ENCODE peak calls at places on chromosomes 1 and 21, in eight cellular contexts. D is LoVo; G is head of caudate nucleus; W is GM20000; C is omental fat pad; M is IMR-90; O is CD8-positive, alpha-beta T cell; Z is CD4-positive, alpha-beta memory T cell. J is an unnamed sample.

GRCh38 chr1:118504867-118505266 is 319.8 kb upstream of the SPAG17 start:
- DNase-seq in D (no peak), G (no peak), W (no peak), C (no peak), M (no peak), O (no peak), Z (no peak), J (no peak)

GRCh38 chr21:37787456-37787855 is 128.8 kb downstream of the KCNJ6 start:
- DNase-seq in D (no peak), G (no peak), W (no peak), C (no peak), M (peak; percentile 93), O (no peak), Z (no peak), J (no peak)

GRCh38 chr1:34164510-34165381 is at the start of gene CSMD2:
- DNase-seq in D (no peak), G (peak; percentile 92), W (peak; percentile 30), C (no peak), M (peak; percentile 23), O (no peak), Z (no peak), J (no peak)

GRCh38 chr1:102853701-102854187 is 254.6 kb downstream of the COL11A1 start:
- DNase-seq in D (no peak), G (no peak), W (no peak), C (no peak), M (no peak), O (no peak), Z (no peak), J (no peak)

GRCh38 chr1:244958593-244958992 is 94.2 kb upstream of the HNRNPU start:
- DNase-seq in D (no peak), G (no peak), W (no peak), C (no peak), M (no peak), O (no peak), Z (no peak), J (no peak)

GRCh38 chr1:198577444-198577843 is 37.0 kb upstream of the ATP6V1G3 start:
- DNase-seq in D (no peak), G (no peak), W (no peak), C (no peak), M (peak; percentile 87), O (no peak), Z (no peak), J (no peak)

GRCh38 chr1:236534164-236534651 is 10.4 kb downstream of the LGALS8 start:
- DNase-seq in D (no peak), G (no peak), W (no peak), C (no peak), M (peak; percentile 78), O (no peak), Z (no peak), J (no peak)

GRCh38 chr21:38948377-38948776 is 142.6 kb downstream of the ETS2 start:
- DNase-seq in D (no peak), G (no peak), W (no peak), C (no peak), M (peak; percentile 52), O (no peak), Z (no peak), J (no peak)

GRCh38 chr1:219422811-219423598 is 189.9 kb downstream of the ZC3H11B start:
- DNase-seq in D (no peak), G (no peak), W (no peak), C (no peak), M (peak; percentile 89), O (no peak), Z (no peak), J (no peak)

GRCh38 chr1:15329481-15329815 is 80.2 kb upstream of the EFHD2 start:
- DNase-seq in D (no peak), G (no peak), W (no peak), C (no peak), M (no peak), O (no peak), Z (no peak), J (no peak)

GRCh38 chr21:21034046-21034445 is 35.8 kb downstream of the NCAM2 start:
- DNase-seq in D (no peak), G (no peak), W (no peak), C (no peak), M (no peak), O (no peak), Z (no peak), J (no peak)

GRCh38 chr1:69568435-69569280 is 936 bp downstream of the LRRC7 start:
- DNase-seq in D (no peak), G (peak; percentile 15), W (peak; percentile 30), C (no peak), M (no peak), O (no peak), Z (no peak), J (no peak)

GRCh38 chr1:218164111-218164929 is 120.8 kb upstream of the RRP15 start:
- DNase-seq in D (peak; percentile 41), G (no peak), W (peak; percentile 26), C (no peak), M (peak; percentile 12), O (no peak), Z (no peak), J (no peak)

J was measured in SK-N-MC.